ENCODE peak calls at places on chromosomes 2 and 18, in four cellular contexts. One of them, this sample, is unnamed.

GRCh38 chr2:10431797-10432196 is 16.3 kb downstream of the ODC1 start:
- DNase-seq in GM12865: no peak
- DNase-seq in spleen: peak; percentile 69
- DNase-seq in BE2C: no peak
- DNase-seq in this sample: no peak

GRCh38 chr2:225779829-225780228 is 380.3 kb downstream of the NYAP2 start:
- DNase-seq in GM12865: no peak
- DNase-seq in BE2C: no peak
- DNase-seq in spleen: no peak
- DNase-seq in this sample: no peak

GRCh38 chr18:3910507-3910906 is 460.5 kb downstream of the TGIF1 start:
- DNase-seq in BE2C: no peak
- DNase-seq in GM12865: no peak
- DNase-seq in spleen: no peak
- DNase-seq in this sample: no peak

GRCh38 chr2:31318360-31319336 is 84.7 kb downstream of the EHD3 start:
- DNase-seq in spleen: peak; percentile 79
- DNase-seq in GM12865: peak; percentile 45
- DNase-seq in BE2C: no peak
- DNase-seq in this sample: no peak

GRCh38 chr2:20438334-20439192 is 8.3 kb upstream of the RHOB start:
- DNase-seq in spleen: peak; percentile 36
- DNase-seq in GM12865: no peak
- DNase-seq in BE2C: no peak
- DNase-seq in this sample: no peak

GRCh38 chr2:10405441-10405840 is 42.7 kb downstream of the ODC1 start:
- DNase-seq in BE2C: peak; percentile 61
- DNase-seq in spleen: no peak
- DNase-seq in GM12865: no peak
- DNase-seq in this sample: no peak

GRCh38 chr2:109331864-109332848 is 203.2 kb downstream of the SH3RF3 start:
- DNase-seq in GM12865: peak; percentile 40
- DNase-seq in spleen: peak; percentile 86
- DNase-seq in BE2C: peak; percentile 23
- DNase-seq in this sample: no peak

GRCh38 chr2:168913171-168913484 is 12.0 kb downstream of the G6PC2 start:
- DNase-seq in GM12865: no peak
- DNase-seq in BE2C: no peak
- DNase-seq in spleen: no peak
- DNase-seq in this sample: no peak

GRCh38 chr2:157777425-157777824 is 98.7 kb downstream of the ACVR1 start:
- DNase-seq in spleen: no peak
- DNase-seq in GM12865: peak; percentile 48
- DNase-seq in BE2C: peak; percentile 30
- DNase-seq in this sample: peak; percentile 26

GRCh38 chr2:62184499-62185045 is 11.3 kb upstream of the B3GNT2 start:
- DNase-seq in BE2C: no peak
- DNase-seq in GM12865: no peak
- DNase-seq in spleen: no peak
- DNase-seq in this sample: no peak

GRCh38 chr2:238439093-238439849 is 12.5 kb downstream of the ASB1 start:
- DNase-seq in spleen: no peak
- DNase-seq in BE2C: no peak
- DNase-seq in GM12865: no peak
- DNase-seq in this sample: no peak

GRCh38 chr2:148039783-148040182 is 18.9 kb downstream of the MBD5 start:
- DNase-seq in spleen: no peak
- DNase-seq in GM12865: no peak
- DNase-seq in BE2C: no peak
- DNase-seq in this sample: no peak

GRCh38 chr18:77101410-77102245 is 31.0 kb downstream of the MBP start:
- DNase-seq in GM12865: peak; percentile 79
- DNase-seq in BE2C: no peak
- DNase-seq in spleen: peak; percentile 91
- DNase-seq in this sample: peak; percentile 66

GRCh38 chr2:231467613-231468525 is 3.6 kb upstream of the NCL start:
- DNase-seq in spleen: peak; percentile 70
- DNase-seq in GM12865: no peak
- DNase-seq in BE2C: no peak
- DNase-seq in this sample: no peak

GRCh38 chr18:36112302-36112701 is 16.8 kb downstream of the SLC39A6 start:
- DNase-seq in spleen: no peak
- DNase-seq in BE2C: no peak
- DNase-seq in GM12865: no peak
- DNase-seq in this sample: no peak

GRCh38 chr2:90069290-90069894 is 1377.9 kb downstream of the RPIA start:
- DNase-seq in spleen: no peak
- DNase-seq in GM12865: peak; percentile 22
- DNase-seq in BE2C: peak; percentile 41
- DNase-seq in this sample: peak; percentile 49

GRCh38 chr2:241692448-241692847 is 5.8 kb upstream of the DTYMK start:
- DNase-seq in GM12865: no peak
- DNase-seq in spleen: no peak
- DNase-seq in BE2C: no peak
- DNase-seq in this sample: no peak

GRCh38 chr2:71536311-71536710 is 83.0 kb downstream of the DYSF start:
- DNase-seq in BE2C: no peak
- DNase-seq in spleen: no peak
- DNase-seq in GM12865: no peak
- DNase-seq in this sample: no peak

GRCh38 chr2:20092226-20092900 is 40.9 kb upstream of the LAPTM4A start:
- DNase-seq in BE2C: no peak
- DNase-seq in spleen: no peak
- DNase-seq in GM12865: no peak
- DNase-seq in this sample: no peak

GRCh38 chr2:55779459-55780421 is 86.1 kb upstream of the PNPT1 start:
- DNase-seq in GM12865: peak; percentile 24
- DNase-seq in BE2C: no peak
- DNase-seq in spleen: no peak
- DNase-seq in this sample: no peak

GRCh38 chr2:241855888-241856422 is 2.7 kb downstream of the PDCD1 start:
- DNase-seq in GM12865: no peak
- DNase-seq in spleen: peak; percentile 52
- DNase-seq in BE2C: peak; percentile 7
- DNase-seq in this sample: no peak

GRCh38 chr2:171882095-171882769 is 11.8 kb downstream of the SLC25A12 start:
- DNase-seq in spleen: no peak
- DNase-seq in BE2C: no peak
- DNase-seq in GM12865: peak; percentile 41
- DNase-seq in this sample: no peak

GRCh38 chr2:70123051-70123828 is 36.0 kb downstream of the PCBP1 start:
- DNase-seq in BE2C: no peak
- DNase-seq in GM12865: no peak
- DNase-seq in spleen: peak; percentile 77
- DNase-seq in this sample: no peak

GRCh38 chr2:196591621-196592022 is 47.9 kb upstream of the CCDC150 start:
- DNase-seq in spleen: no peak
- DNase-seq in BE2C: no peak
- DNase-seq in GM12865: no peak
- DNase-seq in this sample: no peak

GRCh38 chr2:16507655-16508054 is 158.0 kb downstream of the CYRIA start:
- DNase-seq in spleen: no peak
- DNase-seq in BE2C: peak; percentile 13
- DNase-seq in GM12865: no peak
- DNase-seq in this sample: no peak

GRCh38 chr2:16506366-16506765 is 159.3 kb downstream of the CYRIA start:
- DNase-seq in spleen: no peak
- DNase-seq in GM12865: no peak
- DNase-seq in BE2C: peak; percentile 34
- DNase-seq in this sample: no peak

GRCh38 chr2:16509042-16509441 is 156.6 kb downstream of the CYRIA start:
- DNase-seq in BE2C: no peak
- DNase-seq in GM12865: no peak
- DNase-seq in spleen: no peak
- DNase-seq in this sample: no peak

GRCh38 chr2:16511041-16511440 is 154.6 kb downstream of the CYRIA start:
- DNase-seq in BE2C: no peak
- DNase-seq in spleen: no peak
- DNase-seq in GM12865: no peak
- DNase-seq in this sample: no peak

DNA sequence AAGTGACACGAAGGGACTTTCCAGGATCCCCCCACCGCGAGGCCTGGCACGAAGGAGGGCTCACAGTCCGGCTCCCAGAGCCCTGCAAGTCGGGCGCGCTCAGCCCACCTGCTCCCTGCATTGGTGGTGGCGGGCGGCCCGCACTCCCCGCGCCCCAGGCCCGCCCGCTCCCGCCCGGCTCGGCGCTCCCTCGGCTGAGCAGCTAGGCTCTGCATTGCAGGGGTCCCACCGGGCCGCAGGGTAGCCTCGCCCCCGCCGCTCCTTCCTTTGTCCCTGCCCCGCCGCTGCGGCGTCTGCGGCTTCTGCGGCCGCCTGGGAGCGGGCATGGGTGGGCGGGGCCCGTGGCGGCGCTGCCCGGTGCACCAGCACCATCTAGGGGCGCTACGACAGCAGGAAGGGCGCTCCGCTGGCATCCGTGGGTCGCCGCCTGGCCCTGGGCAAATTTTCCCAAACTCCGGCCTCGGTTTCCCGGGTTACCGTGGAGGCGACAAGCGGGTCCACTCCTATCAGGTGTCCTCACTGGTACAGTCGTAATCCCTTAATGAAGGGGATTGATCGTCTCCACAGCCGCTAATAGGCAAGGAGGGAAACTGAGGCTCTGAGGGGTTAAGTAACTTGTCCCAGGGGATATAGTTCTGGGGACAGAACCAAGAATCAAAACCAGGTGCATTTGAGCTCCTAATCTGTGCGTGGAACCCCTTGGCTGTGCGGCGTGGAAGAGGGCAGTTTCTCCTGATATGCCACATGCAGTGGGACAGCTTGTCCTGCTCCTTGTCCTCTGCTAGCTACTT is 157.4 kb downstream of the CYRIA start:
- DNase-seq in BE2C: peak; percentile 80
- DNase-seq in GM12865: peak; percentile 3
- DNase-seq in spleen: no peak
- DNase-seq in this sample: peak; percentile 15
- TF ChIP-seq CTCF in BE2C: peak; percentile 67
- TF ChIP-seq CTCF in GM12865: peak; percentile 30
- TF ChIP-seq CTCF in spleen: peak; percentile 16
- TF ChIP-seq CTCF in this sample: peak; percentile 11

DNA sequence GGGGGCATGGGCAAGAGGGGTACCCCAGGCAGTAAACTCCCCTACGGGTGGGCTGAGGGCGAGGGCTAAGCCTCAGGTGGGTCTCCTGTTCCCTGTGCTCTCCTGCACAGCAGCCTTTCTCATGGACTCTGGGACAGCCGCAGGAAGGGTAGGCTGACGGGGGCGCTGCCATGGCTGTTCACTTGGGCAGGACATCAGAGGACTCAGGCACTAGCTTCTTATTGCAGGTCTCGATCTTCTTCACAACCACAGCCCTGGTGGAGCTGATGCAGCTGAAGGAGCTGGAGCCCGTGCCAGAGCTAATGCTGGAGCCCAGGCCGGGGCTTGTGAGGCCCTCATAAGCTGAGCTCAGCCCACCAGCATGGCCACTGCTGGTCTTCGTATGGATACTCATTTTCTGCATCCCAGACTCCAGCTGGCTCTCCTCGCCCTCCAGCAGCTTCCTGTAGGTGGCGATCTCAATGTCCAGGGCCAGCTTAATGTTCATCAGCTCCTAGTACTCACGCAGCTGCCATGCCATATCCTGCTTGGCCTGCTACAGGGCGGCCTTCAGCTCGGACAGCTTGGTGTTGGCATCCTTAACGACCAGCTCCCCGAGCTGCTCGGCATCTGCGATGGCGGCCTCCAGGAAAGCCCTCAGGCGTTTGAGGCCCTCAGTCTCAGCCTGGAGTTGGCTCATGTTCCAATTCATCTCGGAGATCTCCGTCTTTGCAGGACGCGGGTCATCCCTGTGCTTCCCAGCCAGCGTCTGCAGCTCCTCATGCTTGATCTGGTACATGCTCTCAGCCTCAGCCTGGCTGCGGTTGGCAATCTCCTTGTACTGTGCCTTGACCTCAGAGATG is 359.8 kb upstream of the SETBP1 start:
- DNase-seq in spleen: no peak
- DNase-seq in GM12865: no peak
- DNase-seq in BE2C: no peak
- DNase-seq in this sample: no peak
- TF ChIP-seq CTCF in spleen: no peak
- TF ChIP-seq CTCF in GM12865: no peak
- TF ChIP-seq CTCF in BE2C: no peak
- TF ChIP-seq CTCF in this sample: no peak

GRCh38 chr2:44671276-44671675 is 270.2 kb upstream of the SIX3 start:
- DNase-seq in spleen: no peak
- DNase-seq in BE2C: peak; percentile 14
- DNase-seq in GM12865: no peak
- DNase-seq in this sample: no peak

GRCh38 chr2:44671896-44672295 is 269.6 kb upstream of the SIX3 start:
- DNase-seq in spleen: no peak
- DNase-seq in GM12865: no peak
- DNase-seq in BE2C: no peak
- DNase-seq in this sample: no peak

GRCh38 chr2:44663471-44664073 is 277.9 kb upstream of the SIX3 start:
- DNase-seq in BE2C: no peak
- DNase-seq in GM12865: no peak
- DNase-seq in spleen: no peak
- DNase-seq in this sample: no peak

GRCh38 chr2:44672431-44672830 is 269.1 kb upstream of the SIX3 start:
- DNase-seq in spleen: no peak
- DNase-seq in GM12865: no peak
- DNase-seq in BE2C: no peak
- DNase-seq in this sample: no peak

GRCh38 chr2:44668336-44668735 is 273.2 kb upstream of the SIX3 start:
- DNase-seq in GM12865: peak; percentile 47
- DNase-seq in spleen: no peak
- DNase-seq in BE2C: no peak
- DNase-seq in this sample: peak; percentile 37
- TF ChIP-seq CTCF in GM12865: peak; percentile 32
- TF ChIP-seq CTCF in spleen: no peak
- TF ChIP-seq CTCF in BE2C: peak; percentile 64
- TF ChIP-seq CTCF in this sample: peak; percentile 36

DNA sequence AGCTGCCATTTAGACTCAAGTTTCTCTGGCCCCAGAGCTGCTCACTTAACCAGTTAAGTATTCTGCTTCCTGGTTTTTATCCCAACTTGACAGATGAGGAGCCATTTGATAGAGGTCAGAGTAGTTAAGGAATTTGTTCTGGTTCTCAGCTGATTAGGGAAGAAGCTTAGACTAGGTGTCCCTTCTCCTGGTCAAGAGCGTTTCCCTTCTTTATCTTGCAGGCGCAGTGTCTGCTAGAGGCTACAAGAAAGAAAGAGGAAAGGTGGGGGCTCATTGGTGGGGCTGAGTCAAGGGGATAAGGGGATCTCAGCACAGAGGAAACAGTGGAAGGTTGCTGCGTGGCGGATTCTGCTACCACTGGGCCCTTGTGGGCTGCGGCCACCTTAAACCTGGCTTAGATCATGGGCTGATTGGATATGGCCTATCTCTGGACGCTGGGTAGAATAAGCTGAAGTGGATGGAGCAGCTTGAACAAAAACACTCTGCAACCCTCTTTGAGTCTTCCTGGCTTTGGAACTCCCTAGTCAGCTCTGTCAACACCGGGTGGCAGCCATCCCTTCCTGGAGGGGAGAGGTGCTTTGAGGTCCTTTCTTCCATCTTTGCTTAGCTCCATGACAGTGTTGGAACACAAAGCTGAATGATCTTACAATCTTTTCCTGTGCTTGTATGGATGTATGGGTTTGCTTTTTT is 70.8 kb downstream of the QPCT start:
- DNase-seq in GM12865: peak; percentile 28
- DNase-seq in spleen: no peak
- DNase-seq in BE2C: peak; percentile 62
- DNase-seq in this sample: no peak
- TF ChIP-seq CTCF in GM12865: no peak
- TF ChIP-seq CTCF in spleen: no peak
- TF ChIP-seq CTCF in BE2C: peak; percentile 66
- TF ChIP-seq CTCF in this sample: peak; percentile 17

GRCh38 chr2:46327627-46328026 is 30.4 kb downstream of the EPAS1 start:
- DNase-seq in GM12865: no peak
- DNase-seq in BE2C: no peak
- DNase-seq in spleen: no peak
- DNase-seq in this sample: no peak
- TF ChIP-seq CTCF in GM12865: peak; percentile 11
- TF ChIP-seq CTCF in BE2C: peak; percentile 32
- TF ChIP-seq CTCF in spleen: no peak
- TF ChIP-seq CTCF in this sample: no peak

This sample was measured in GM10248.